ENCODE peak calls at places on chromosomes 13 and 19, in nine cellular contexts. I, H, T, E, R, B, N, M and G are unnamed samples.

GRCh38 chr13:94006271-94006670 is 473.2 kb downstream of the DCT start:
- DNase-seq in I (no peak), H (no peak), T (no peak), E (no peak), R (peak), B (no peak), N (no peak), M (no peak), G (no peak)

GRCh38 chr19:3248728-3249315 is 24.4 kb downstream of the CELF5 start:
- DNase-seq in I (no peak), H (no peak), T (no peak), E (no peak), R (no peak), B (no peak), N (no peak), M (no peak), G (no peak)

GRCh38 chr13:99986751-99987150 is 5.2 kb downstream of the ZIC2 start:
- DNase-seq in I (no peak), H (no peak), T (no peak), E (no peak), R (peak), B (no peak), N (no peak), M (no peak), G (no peak)

GRCh38 chr19:17575871-17576757 is 20.7 kb downstream of the COLGALT1 start:
- DNase-seq in I (no peak), H (no peak), T (no peak), E (peak), R (no peak), B (no peak), N (no peak), M (no peak), G (no peak)

GRCh38 chr13:26299168-26299788 is 45.3 kb downstream of the CDK8 start:
- DNase-seq in I (no peak), H (no peak), T (peak), E (no peak), R (no peak), B (no peak), N (no peak), M (peak), G (no peak)

GRCh38 chr19:1873524-1874473 is 10.4 kb upstream of the KLF16 start:
- DNase-seq in I (no peak), H (no peak), T (no peak), E (no peak), R (peak), B (no peak), N (no peak), M (no peak), G (no peak)

GRCh38 chr13:89294115-89294867 is 1623.1 kb downstream of the SLITRK5 start:
- DNase-seq in I (no peak), H (no peak), T (no peak), E (peak), R (no peak), B (no peak), N (no peak), M (no peak), G (no peak)

GRCh38 chr19:13159713-13160112 is 9.5 kb downstream of the IER2 start:
- DNase-seq in I (no peak), H (no peak), T (no peak), E (no peak), R (no peak), B (no peak), N (no peak), M (no peak), G (no peak)

GRCh38 chr19:6108721-6109633 is 1.3 kb downstream of the RFX2 start:
- DNase-seq in I (peak), H (peak), T (peak), E (peak), R (peak), B (peak), N (peak), M (peak), G (no peak)

GRCh38 chr13:47256618-47257017 is 359.8 kb upstream of the HTR2A start:
- DNase-seq in I (no peak), H (no peak), T (peak), E (no peak), R (no peak), B (no peak), N (no peak), M (peak), G (no peak)

GRCh38 chr13:52053460-52053859 is 29.0 kb downstream of the UTP14C start:
- DNase-seq in I (no peak), H (no peak), T (no peak), E (no peak), R (peak), B (no peak), N (no peak), M (no peak), G (no peak)

GRCh38 chr13:30551194-30551593 is 66.5 kb upstream of the USPL1 start:
- DNase-seq in I (no peak), H (no peak), T (peak), E (no peak), R (no peak), B (no peak), N (no peak), M (peak), G (peak)

GRCh38 chr13:29963086-29963485 is 112.7 kb upstream of the UBL3 start:
- DNase-seq in I (no peak), H (no peak), T (no peak), E (no peak), R (no peak), B (no peak), N (no peak), M (no peak), G (no peak)